ENCODE peak calls at places on chromosome 11, in five cellular contexts. R, U, H, A and Q are unnamed samples.

GRCh38 chr11:8002676-8003075 is 15.5 kb downstream of the EIF3F start:
- DNase-seq in A (no peak), H (no peak), R (no peak), U (no peak), Q (no peak)

GRCh38 chr11:123690490-123690889 is 36.1 kb upstream of the SCN3B start:
- DNase-seq in U (no peak), A (no peak), H (no peak), R (no peak), Q (no peak)

GRCh38 chr11:60836866-60837510 is 4.9 kb upstream of the CCDC86 start:
- DNase-seq in U (no peak), R (no peak), H (no peak), A (no peak), Q (no peak)

GRCh38 chr11:129213261-129213660 is 21.1 kb upstream of the ARHGAP32 start:
- DNase-seq in R (no peak), H (no peak), U (no peak), A (no peak), Q (no peak)

GRCh38 chr11:33065445-33066178 is 26.2 kb downstream of the TCP11L1 start:
- DNase-seq in H (peak; percentile 63), U (peak; percentile 62), R (peak; percentile 52), A (peak; percentile 76), Q (peak; percentile 47)

GRCh38 chr11:72771507-72771906 is 19.3 kb upstream of the ARAP1 start:
- DNase-seq in A (no peak), R (no peak), U (no peak), H (no peak), Q (no peak)

GRCh38 chr11:1086171-1087102 is 11.8 kb downstream of the MUC2 start:
- DNase-seq in R (no peak), U (no peak), A (no peak), H (peak; percentile 15), Q (peak; percentile 3)

GRCh38 chr11:1371026-1371325 is 18.8 kb upstream of the BRSK2 start:
- DNase-seq in R (no peak), H (no peak), A (no peak), U (no peak), Q (no peak)